ENCODE peak calls at places on chromosomes 2 and 18, in six cellular contexts. B is NCI-H1436; U is stimulated activated CD8-positive, alpha-beta memory T cell treated with anti-CD3 and anti-CD28 coated beads, Interleukin-7, amount 100 ng/mL, for 24 hours; V is stimulated activated CD4-positive, alpha-beta T cell treated with anti-CD3 and anti-CD28 coated beads, Interleukin-2, amount 100 ng/mL, for 48 hours; Z is body of pancreas; X is RKO. K is an unnamed sample.

GRCh38 chr18:13868501-13869271 is 44.7 kb downstream of the MC5R start:
- DNase-seq in B (no peak), U (no peak), V (no peak), Z (no peak), X (no peak), K (no peak)

GRCh38 chr2:33292063-33292462 is 184.4 kb upstream of the RASGRP3 start:
- DNase-seq in B (no peak), U (no peak), V (no peak), Z (no peak), X (no peak), K (no peak)

GRCh38 chr2:217451634-217452033 is 551.2 kb downstream of the TNS1 start:
- DNase-seq in B (no peak), U (no peak), V (no peak), Z (no peak), X (no peak), K (no peak)

GRCh38 chr2:27057184-27057583 is 5.7 kb downstream of the AGBL5 start:
- DNase-seq in B (no peak), U (no peak), V (no peak), Z (no peak), X (no peak), K (no peak)

GRCh38 chr2:42928692-42929576 is 136.6 kb upstream of the HAAO start:
- DNase-seq in B (peak; percentile 20), U (no peak), V (no peak), Z (peak; percentile 59), X (no peak), K (no peak)

GRCh38 chr2:168343586-168343985 is 96.2 kb upstream of the STK39 start:
- DNase-seq in B (no peak), U (no peak), V (no peak), Z (no peak), X (no peak), K (no peak)

GRCh38 chr2:208250401-208250800 is 4.5 kb downstream of the IDH1 start:
- DNase-seq in B (no peak), U (no peak), V (no peak), Z (no peak), X (no peak), K (no peak)

GRCh38 chr2:96768083-96768561 is 7.4 kb downstream of the CNNM4 start:
- DNase-seq in B (no peak), U (no peak), V (no peak), Z (no peak), X (no peak), K (no peak)

GRCh38 chr2:231861538-231861937 is 64.7 kb downstream of the NPPC start:
- DNase-seq in B (no peak), U (no peak), V (no peak), Z (no peak), X (no peak), K (no peak)

GRCh38 chr2:196601430-196602306 is 37.8 kb upstream of the CCDC150 start:
- DNase-seq in B (no peak), U (no peak), V (no peak), Z (peak; percentile 12), X (peak; percentile 87), K (no peak)

GRCh38 chr18:63961430-63961980 is 8.4 kb upstream of the SERPINB8 start:
- DNase-seq in B (no peak), U (no peak), V (no peak), Z (no peak), X (no peak), K (no peak)

GRCh38 chr2:58601017-58601416 is 359.9 kb upstream of the FANCL start:
- DNase-seq in B (no peak), U (no peak), V (no peak), Z (no peak), X (no peak), K (no peak)

GRCh38 chr18:31447530-31448191 is at the start of gene DSG3:
- DNase-seq in B (no peak), U (no peak), V (no peak), Z (no peak), X (no peak), K (no peak)

GRCh38 chr2:236346366-236346765 is 82.2 kb upstream of the ASB18 start:
- DNase-seq in B (no peak), U (no peak), V (no peak), Z (no peak), X (no peak), K (no peak)

GRCh38 chr2:11692966-11693521 is 23.0 kb upstream of the NTSR2 start:
- DNase-seq in B (peak; percentile 66), U (peak; percentile 31), V (peak; percentile 67), Z (peak; percentile 95), X (peak; percentile 69), K (peak; percentile 50)

GRCh38 chr2:135741043-135741394 is 636 bp upstream of the UBXN4 start:
- DNase-seq in B (no peak), U (no peak), V (no peak), Z (no peak), X (no peak), K (no peak)

GRCh38 chr2:71832388-71832787 is 315.3 kb downstream of the CYP26B1 start:
- DNase-seq in B (no peak), U (no peak), V (no peak), Z (no peak), X (no peak), K (no peak)

GRCh38 chr2:38076710-38077430 is 919 bp upstream of the CYP1B1 start:
- DNase-seq in B (peak; percentile 29), U (peak; percentile 56), V (peak; percentile 75), Z (peak; percentile 68), X (no peak), K (peak; percentile 21)

GRCh38 chr2:8797682-8798081 is 39.7 kb downstream of the KIDINS220 start:
- DNase-seq in B (no peak), U (no peak), V (no peak), Z (no peak), X (no peak), K (no peak)

GRCh38 chr2:179790235-179790895 is 71.0 kb downstream of the ZNF385B start:
- DNase-seq in B (no peak), U (no peak), V (no peak), Z (no peak), X (no peak), K (no peak)

GRCh38 chr2:181022652-181023051 is 42.2 kb downstream of the UBE2E3 start:
- DNase-seq in B (no peak), U (no peak), V (no peak), Z (no peak), X (no peak), K (no peak)

GRCh38 chr2:198100323-198100722 is 295.9 kb downstream of the PLCL1 start:
- DNase-seq in B (no peak), U (no peak), V (no peak), Z (no peak), X (no peak), K (no peak)

GRCh38 chr18:3251249-3251962 is 3.8 kb downstream of the MYL12A start:
- DNase-seq in B (no peak), U (no peak), V (no peak), Z (no peak), X (peak; percentile 25), K (no peak)

GRCh38 chr18:48621240-48621639 is 82.4 kb downstream of the CTIF start:
- DNase-seq in B (no peak), U (no peak), V (no peak), Z (no peak), X (peak; percentile 8), K (no peak)

GRCh38 chr2:139721454-139721995 is 941.3 kb upstream of the NXPH2 start:
- DNase-seq in B (no peak), U (no peak), V (no peak), Z (no peak), X (no peak), K (no peak)

GRCh38 chr2:239937866-239938640 is 87.1 kb downstream of the NDUFA10 start:
- DNase-seq in B (no peak), U (no peak), V (no peak), Z (no peak), X (no peak), K (no peak)

GRCh38 chr2:240557808-240558207 is at the start of gene ANKMY1:
- DNase-seq in B (no peak), U (no peak), V (no peak), Z (peak; percentile 68), X (no peak), K (peak; percentile 65)

GRCh38 chr2:36380624-36381481 is 25.3 kb downstream of the CRIM1 start:
- DNase-seq in B (no peak), U (no peak), V (no peak), Z (peak; percentile 81), X (no peak), K (no peak)

GRCh38 chr2:10935953-10936942 is 24.5 kb downstream of the KCNF1 start:
- DNase-seq in B (no peak), U (no peak), V (no peak), Z (no peak), X (peak; percentile 92), K (no peak)

GRCh38 chr18:9612215-9612830 is 2.0 kb downstream of the PPP4R1 start:
- DNase-seq in B (peak; percentile 42), U (no peak), V (no peak), Z (peak; percentile 67), X (peak; percentile 79), K (peak; percentile 23)

GRCh38 chr18:58535340-58536186 is 93.3 kb downstream of the ALPK2 start:
- DNase-seq in B (no peak), U (no peak), V (no peak), Z (no peak), X (no peak), K (no peak)

GRCh38 chr2:140597836-140598235 is 1533.0 kb downstream of the LRP1B start:
- DNase-seq in B (no peak), U (no peak), V (no peak), Z (no peak), X (no peak), K (no peak)

GRCh38 chr2:42964444-42965081 is 172.2 kb upstream of the HAAO start:
- DNase-seq in B (no peak), U (no peak), V (no peak), Z (peak; percentile 56), X (no peak), K (no peak)

K was measured in NCI-H526 treated with DMSO at 0.1 percent for 48 hours.